ENCODE peak calls at places on chromosome X, in six cellular contexts. K is astrocyte; G is sigmoid colon; T is CD4-positive, alpha-beta T cell; X is uterus; U is prostate gland. D is an unnamed sample.
A peak's percentile ranks its signal among the peaks of the same experiment; 100 is the strongest.

GRCh38 chrX:134396174-134396573 is 63.8 kb upstream of the HPRT1 start:
- DNase-seq in U (no peak), X (no peak), K (peak; percentile 6), G (no peak), T (no peak), D (no peak)

GRCh38 chrX:153590961-153591956 is 7.7 kb downstream of the CCNQ start:
- DNase-seq in K (no peak), X (no peak), T (no peak), U (no peak), G (no peak), D (peak; percentile 41)

GRCh38 chrX:16711219-16712115 is 1.0 kb downstream of the CTPS2 start:
- DNase-seq in X (no peak), G (peak; percentile 63), U (no peak), T (no peak), K (no peak), D (no peak)

GRCh38 chrX:106481341-106481740 is 130.4 kb upstream of the RADX start:
- DNase-seq in U (peak; percentile 22), K (peak; percentile 2), X (no peak), G (no peak), T (peak; percentile 1), D (no peak)

GRCh38 chrX:35244796-35245508 is 302.4 kb downstream of the FAM47B start:
- DNase-seq in K (no peak), U (no peak), X (no peak), T (no peak), G (no peak), D (peak; percentile 51)

GRCh38 chrX:30196322-30196721 is 19.0 kb upstream of the MAGEB2 start:
- DNase-seq in T (no peak), G (no peak), K (no peak), X (no peak), U (no peak), D (no peak)

GRCh38 chrX:38055170-38055847 is 49.0 kb downstream of the SYTL5 start:
- DNase-seq in X (no peak), G (no peak), K (peak; percentile 76), U (peak; percentile 8), T (no peak), D (no peak)

GRCh38 chrX:20829665-20830481 is 544.3 kb upstream of the CNKSR2 start:
- DNase-seq in T (no peak), U (no peak), X (no peak), K (peak; percentile 40), G (no peak), D (no peak)

GRCh38 chrX:113400193-113400704 is 559.6 kb upstream of the AMOT start:
- DNase-seq in U (no peak), K (peak; percentile 43), T (no peak), X (no peak), G (no peak), D (no peak)

GRCh38 chrX:10043386-10043785 is 76.2 kb downstream of the CLDN34 start:
- DNase-seq in X (no peak), U (no peak), K (no peak), G (no peak), T (no peak), D (no peak)

GRCh38 chrX:29687687-29688086 is 527.7 kb upstream of the MAGEB2 start:
- DNase-seq in T (no peak), K (peak; percentile 57), U (no peak), X (no peak), G (no peak), D (no peak)

GRCh38 chrX:32571579-32571978 is 639.8 kb downstream of the DMD start:
- DNase-seq in T (no peak), K (no peak), U (no peak), G (no peak), X (no peak), D (no peak)

GRCh38 chrX:109934434-109934833 is 68.5 kb upstream of the TMEM164 start:
- DNase-seq in X (no peak), T (no peak), G (no peak), K (peak; percentile 57), U (no peak), D (no peak)

GRCh38 chrX:1443496-1444075 is 9.1 kb downstream of the ASMTL start:
- DNase-seq in G (peak; percentile 46), U (no peak), K (no peak), X (no peak), T (no peak), D (peak; percentile 25)

GRCh38 chrX:15747626-15748173 is 9.6 kb downstream of the CA5B start:
- DNase-seq in K (no peak), T (no peak), G (no peak), X (no peak), U (peak; percentile 32), D (no peak)

GRCh38 chrX:15413101-15413500 is 28.9 kb upstream of the VEGFD start:
- DNase-seq in T (no peak), X (no peak), K (no peak), U (no peak), G (no peak), D (no peak)

GRCh38 chrX:111164728-111165127 is 68.7 kb downstream of the PAK3 start:
- DNase-seq in X (no peak), T (no peak), G (no peak), K (no peak), U (no peak), D (no peak)
- TF ChIP-seq CTCF in X (no peak), T (no peak), G (no peak), K (peak; percentile 20), U (no peak), D (peak; percentile 14)

GRCh38 chrX:18354369-18355329 is at the start of gene SCML2:
- DNase-seq in G (peak; percentile 69), K (peak; percentile 12), U (peak; percentile 7), X (peak; percentile 43), T (peak; percentile 2), D (peak; percentile 72)
- H3K27ac ChIP-seq in G (peak within 1 kb of the TSS; percentile 74), K (no peak within 1 kb of the TSS), U (peak within 1 kb of the TSS; percentile 33), X (peak within 1 kb of the TSS; percentile 39), T (no peak within 1 kb of the TSS), D (no peak within 1 kb of the TSS)

DNA sequence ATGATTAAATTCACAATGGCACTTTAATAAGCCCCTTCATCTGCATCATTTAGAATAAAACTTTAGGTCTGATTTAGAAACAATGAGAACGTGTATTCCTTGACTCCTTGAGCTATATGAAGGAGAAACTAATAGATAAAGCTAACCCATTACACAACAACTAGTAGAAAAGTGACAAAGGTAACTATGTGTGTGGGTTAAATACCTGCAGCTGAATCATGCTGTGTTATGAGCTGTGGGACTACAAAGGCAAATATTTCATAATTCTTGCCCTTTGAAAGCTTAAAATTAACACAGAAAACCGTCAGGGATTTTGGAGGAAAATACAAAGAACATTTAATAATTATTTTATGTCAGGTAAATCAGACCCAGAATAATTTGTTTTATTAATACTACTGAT is 886 bp upstream of the NDP start:
- DNase-seq in T (no peak), X (no peak), G (no peak), U (no peak), K (no peak), D (no peak)
- TF ChIP-seq CTCF in T (no peak), X (no peak), G (no peak), U (no peak), K (no peak), D (no peak)

GRCh38 chrX:42934020-42934701 is 156.2 kb upstream of the PPP1R2C start:
- DNase-seq in K (no peak), X (no peak), U (no peak), T (no peak), G (no peak), D (no peak)
- H3K27ac ChIP-seq in K (no peak overlapping the region), X (no peak overlapping the region), U (no peak overlapping the region), T (no peak overlapping the region), G (no peak overlapping the region), D (no peak overlapping the region)

DNA sequence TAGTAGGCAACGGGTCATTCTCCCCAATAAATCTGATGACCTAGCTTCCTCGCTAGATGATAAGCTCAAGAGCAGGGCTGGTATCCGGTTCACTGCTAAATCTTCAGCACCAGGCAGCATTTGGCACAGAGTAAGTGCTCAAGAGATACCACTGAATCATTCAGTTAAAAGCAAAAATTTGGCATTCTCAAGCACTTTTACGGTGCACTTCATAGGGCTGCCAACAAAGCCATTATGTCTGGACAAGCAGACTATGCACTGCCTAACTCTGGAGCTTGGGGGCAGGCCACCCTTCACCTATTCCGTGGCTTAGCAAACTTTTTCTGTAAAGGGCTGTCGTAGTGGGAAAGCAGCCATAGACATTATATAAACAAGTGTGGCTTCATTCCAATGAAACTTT is 23.8 kb upstream of the CXorf38 start:
- DNase-seq in G (no peak), T (no peak), U (no peak), K (peak; percentile 10), X (no peak), D (no peak)
- TF ChIP-seq CTCF in G (no peak), T (no peak), U (no peak), K (no peak), X (no peak), D (no peak)

GRCh38 chrX:51743179-51743957 is at the start of gene GSPT2:
- DNase-seq in X (peak; percentile 63), T (peak; percentile 31), K (peak; percentile 67), G (peak; percentile 86), U (peak; percentile 41), D (peak; percentile 82)
- H3K27ac ChIP-seq in X (peak within 1 kb of the TSS; percentile 60), T (no peak within 1 kb of the TSS), K (peak within 1 kb of the TSS; percentile 65), G (peak within 1 kb of the TSS; percentile 70), U (peak within 1 kb of the TSS; percentile 69), D (no peak within 1 kb of the TSS)